ENCODE peak calls at places on chromosomes 16 and 17, in nine cellular contexts. P is GM04504, W is GM03348, V is cardiac fibroblast, G is left kidney, Y is ELR, M is H7, S is hepatic stellate cell, T is NCI-H1105. O is an unnamed sample.

GRCh38 chr16:50711862-50712567 is 18.6 kb downstream of the NOD2 start:
- DNase-seq in T (no peak), V (no peak), Y (no peak), M (peak), P (no peak), G (no peak), S (no peak), W (no peak), O (peak)

GRCh38 chr16:67396775-67397450 is 3.6 kb upstream of the TPPP3 start:
- DNase-seq in G (peak), T (no peak), M (no peak), P (no peak), W (no peak), S (no peak), V (no peak), Y (no peak), O (no peak)

GRCh38 chr16:19008770-19009169 is 25.0 kb downstream of the TMC7 start:
- DNase-seq in T (no peak), S (no peak), Y (peak), M (no peak), V (peak), P (peak), W (peak), G (no peak), O (no peak)

GRCh38 chr17:58244958-58245357 is 6.6 kb downstream of the LPO start:
- DNase-seq in T (no peak), M (no peak), W (no peak), P (no peak), G (no peak), Y (no peak), S (no peak), V (no peak), O (no peak)

GRCh38 chr16:56193951-56194726 is 2.9 kb downstream of the GNAO1 start:
- DNase-seq in S (peak), T (peak), G (peak), W (peak), P (no peak), M (peak), Y (peak), V (peak), O (peak)

GRCh38 chr16:57537596-57538234 is 1.3 kb upstream of the CCDC102A start:
- DNase-seq in S (no peak), V (no peak), G (no peak), W (no peak), P (no peak), M (peak), T (no peak), Y (no peak), O (peak)

GRCh38 chr16:55489119-55489955 is 10.3 kb downstream of the MMP2 start:
- DNase-seq in V (no peak), W (no peak), G (no peak), P (no peak), S (no peak), M (no peak), Y (no peak), T (no peak), O (no peak)

GRCh38 chr17:20825539-20825938 is 217.3 kb downstream of the USP22 start:
- DNase-seq in G (no peak), Y (no peak), M (no peak), S (no peak), V (no peak), W (no peak), P (no peak), T (no peak), O (no peak)

GRCh38 chr16:64182985-64183384 is 938.9 kb downstream of the CDH11 start:
- DNase-seq in W (no peak), G (no peak), V (no peak), Y (no peak), M (no peak), T (no peak), S (no peak), P (no peak), O (no peak)

GRCh38 chr17:77662796-77663195 is 295.7 kb upstream of the TNRC6C start:
- DNase-seq in P (no peak), M (no peak), S (no peak), G (no peak), T (no peak), V (no peak), W (no peak), Y (no peak), O (no peak)

GRCh38 chr17:16419929-16420271 is 4.5 kb downstream of the TRPV2 start:
- DNase-seq in S (peak), W (peak), G (no peak), V (peak), T (no peak), P (peak), M (no peak), Y (peak), O (no peak)

GRCh38 chr16:86566601-86566965 is at the start of gene FOXC2:
- DNase-seq in Y (peak), G (peak), S (peak), P (peak), V (peak), M (peak), T (no peak), W (peak), O (peak)

GRCh38 chr17:41992576-41992975 is 24.7 kb downstream of the DNAJC7 start:
- DNase-seq in T (no peak), W (no peak), M (no peak), Y (no peak), P (no peak), V (no peak), G (no peak), S (no peak), O (no peak)

GRCh38 chr17:59892251-59892848 is 393 bp downstream of the TUBD1 start:
- DNase-seq in M (peak), T (no peak), Y (no peak), W (no peak), G (no peak), S (peak), P (no peak), V (no peak), O (no peak)

GRCh38 chr17:69320210-69320907 is 6.6 kb downstream of the ABCA5 start:
- DNase-seq in G (no peak), W (peak), Y (peak), P (no peak), M (no peak), S (peak), T (no peak), V (peak), O (no peak)

GRCh38 chr17:17795296-17795695 is 41.5 kb downstream of the SREBF1 start:
- DNase-seq in Y (no peak), W (no peak), G (no peak), T (no peak), P (no peak), V (no peak), M (no peak), S (no peak), O (no peak)

GRCh38 chr16:53995378-53995777 is 291.2 kb downstream of the IRX3 start:
- DNase-seq in M (no peak), S (no peak), W (no peak), V (no peak), P (no peak), G (peak), T (no peak), Y (no peak), O (no peak)

GRCh38 chr17:70107441-70107840 is 32.4 kb downstream of the KCNJ16 start:
- DNase-seq in W (peak), P (no peak), M (no peak), T (no peak), V (no peak), S (no peak), Y (no peak), G (no peak), O (no peak)

GRCh38 chr16:4179763-4180260 is 62.1 kb downstream of the SRL start:
- DNase-seq in G (no peak), T (no peak), P (no peak), Y (no peak), M (no peak), V (no peak), S (no peak), W (no peak), O (no peak)

GRCh38 chr17:6421700-6422604 is 13.0 kb downstream of the AIPL1 start:
- DNase-seq in G (peak), V (peak), Y (peak), S (peak), M (peak), P (peak), T (peak), W (peak), O (peak)

GRCh38 chr16:15897834-15898254 is 9.4 kb upstream of the CEP20 start:
- DNase-seq in G (peak), V (no peak), M (no peak), T (no peak), P (peak), Y (peak), S (no peak), W (peak), O (no peak)

GRCh38 chr16:15947983-15948509 is 1.4 kb upstream of the ABCC1 start:
- DNase-seq in G (no peak), S (no peak), P (no peak), Y (no peak), T (no peak), W (no peak), V (no peak), M (no peak), O (no peak)

GRCh38 chr17:56819431-56820145 is 14.1 kb downstream of the C17orf67 start:
- DNase-seq in S (peak), G (peak), Y (peak), T (peak), P (peak), W (peak), V (peak), M (peak), O (peak)

GRCh38 chr17:78242024-78242742 is 10.8 kb downstream of the TMEM235 start:
- DNase-seq in G (peak), P (no peak), M (no peak), Y (peak), W (no peak), S (no peak), T (no peak), V (no peak), O (no peak)

GRCh38 chr16:11327277-11328171 is 17.7 kb upstream of the RMI2 start:
- DNase-seq in W (no peak), S (no peak), T (no peak), Y (no peak), G (no peak), P (no peak), V (peak), M (peak), O (no peak)

GRCh38 chr17:2179615-2180295 is 123.8 kb downstream of the SMG6 start:
- DNase-seq in M (no peak), T (peak), G (peak), S (peak), V (peak), W (peak), Y (peak), P (peak), O (peak)